ENCODE peak calls at places on chromosomes 4 and X, in six cellular contexts. M is SK-N-SH, T is A549, A is K562, B is GM12878, V is HepG2. Z is an unnamed sample.

GRCh38 chrX:10579753-10580060 is 40.7 kb downstream of the MID1 start:
- DNase-seq in M (no peak), T (no peak), A (no peak), B (no peak), V (no peak), Z (peak)

GRCh38 chr4:170089743-170090666 is at the start of gene AADAT:
- DNase-seq in M (peak), T (peak), A (peak), B (no peak), V (peak), Z (peak)

GRCh38 chrX:138858946-138859345 is 147.4 kb upstream of the FGF13 start:
- DNase-seq in M (no peak), T (no peak), A (no peak), B (no peak), V (no peak), Z (no peak)

GRCh38 chrX:39556056-39556455 is 541.7 kb downstream of the BCOR start:
- DNase-seq in M (no peak), T (peak), A (peak), B (no peak), V (no peak), Z (no peak)

GRCh38 chrX:37926700-37927099 is 79.3 kb upstream of the DYNLT3 start:
- DNase-seq in M (peak), T (peak), A (peak), B (peak), V (peak), Z (peak)

GRCh38 chr4:156778093-156778492 is 193.5 kb downstream of the PDGFC start:
- DNase-seq in M (no peak), T (no peak), A (no peak), B (no peak), V (no peak), Z (peak)

GRCh38 chr4:22170353-22170752 is 221.8 kb upstream of the KCNIP4 start:
- DNase-seq in M (no peak), T (no peak), A (no peak), B (no peak), V (no peak), Z (peak)

GRCh38 chrX:109600114-109600710 is 24.8 kb downstream of the KCNE5 start:
- DNase-seq in M (peak), T (no peak), A (no peak), B (no peak), V (no peak), Z (no peak)

GRCh38 chr4:142743071-142743825 is 102.9 kb downstream of the INPP4B start:
- DNase-seq in M (no peak), T (no peak), A (no peak), B (no peak), V (no peak), Z (peak)

GRCh38 chr4:60718874-60719273 is 481.3 kb upstream of the ADGRL3 start:
- DNase-seq in M (no peak), T (no peak), A (no peak), B (no peak), V (no peak), Z (no peak)

GRCh38 chr4:147879676-147880075 is 147.8 kb downstream of the ARHGAP10 start:
- DNase-seq in M (no peak), T (no peak), A (no peak), B (no peak), V (no peak), Z (no peak)

GRCh38 chr4:25029479-25030282 is 1.1 kb downstream of the LGI2 start:
- DNase-seq in M (peak), T (no peak), A (no peak), B (no peak), V (no peak), Z (no peak)

GRCh38 chrX:101682723-101683122 is 23.1 kb upstream of the ARMCX2 start:
- DNase-seq in M (no peak), T (no peak), A (no peak), B (no peak), V (no peak), Z (peak)

GRCh38 chr4:165905405-165906027 is 32.5 kb downstream of the TLL1 start:
- DNase-seq in M (no peak), T (peak), A (no peak), B (no peak), V (no peak), Z (no peak)

GRCh38 chr4:125368161-125368560 is 53.4 kb downstream of the FAT4 start:
- DNase-seq in M (peak), T (no peak), A (no peak), B (no peak), V (no peak), Z (peak)

GRCh38 chr4:176001171-176002006 is 64.3 kb upstream of the WDR17 start:
- DNase-seq in M (peak), T (peak), A (no peak), B (no peak), V (no peak), Z (peak)

GRCh38 chrX:30781711-30782444 is 107.2 kb downstream of the TAB3 start:
- DNase-seq in M (no peak), T (no peak), A (no peak), B (no peak), V (no peak), Z (no peak)

GRCh38 chrX:21711126-21711847 is 46.6 kb downstream of the SMPX start:
- DNase-seq in M (no peak), T (no peak), A (no peak), B (no peak), V (no peak), Z (no peak)
- TF ChIP-seq SMC3 in M (no peak), T (no peak), A (no peak), B (no peak), V (no peak), Z (no peak)

DNA sequence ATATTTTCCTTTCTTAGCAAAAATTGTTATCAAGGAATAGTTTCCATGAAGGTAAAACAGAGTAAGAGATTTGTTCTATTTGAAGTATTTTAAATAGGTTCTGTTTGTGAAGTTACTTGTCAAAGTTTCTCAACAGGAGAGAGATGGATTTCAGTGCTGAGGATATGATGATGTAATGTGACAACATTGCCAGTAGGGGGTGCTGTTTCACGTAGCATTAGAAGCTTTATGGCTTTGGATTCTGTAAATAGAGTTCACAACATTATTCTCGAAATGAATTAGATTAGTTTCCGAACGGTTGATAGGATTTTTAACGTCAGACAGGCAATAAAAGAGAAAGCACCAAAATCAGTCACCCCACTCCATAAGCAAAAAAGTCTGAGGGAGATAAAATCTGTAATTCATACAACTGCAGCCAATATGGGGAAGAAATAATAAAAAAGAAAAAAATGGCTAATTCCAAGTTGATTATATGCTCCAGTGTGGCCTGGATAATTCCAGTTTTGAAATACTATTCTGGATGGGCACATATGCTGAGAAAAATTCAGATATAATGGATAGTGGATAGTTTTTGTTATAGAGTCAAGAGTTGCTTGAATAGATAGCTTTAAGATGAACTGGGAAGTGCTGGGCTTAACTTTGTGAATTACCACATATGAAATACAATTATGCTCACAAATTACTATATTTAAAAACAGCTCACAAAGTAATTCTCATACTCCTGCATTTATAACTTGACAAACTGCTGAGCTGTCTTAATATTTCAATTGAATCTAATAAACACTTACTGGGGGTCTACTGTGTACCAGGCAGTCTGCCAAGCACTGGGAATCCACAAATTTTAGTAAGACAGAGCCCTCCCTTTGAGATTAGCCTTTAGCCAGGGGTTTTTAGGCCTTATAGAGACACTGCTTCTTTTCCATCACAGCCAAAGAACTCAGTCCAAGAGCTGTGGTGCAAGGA is 109.0 kb downstream of the GPAT3 start:
- DNase-seq in M (peak), T (peak), A (peak), B (peak), V (peak), Z (peak)
- TF ChIP-seq SMC3 in M (peak), T (peak), A (peak), B (peak), V (peak), Z (peak)

GRCh38 chr4:4851081-4851480 is 8.4 kb upstream of the MSX1 start:
- DNase-seq in M (no peak), T (no peak), A (no peak), B (no peak), V (no peak), Z (no peak)

GRCh38 chr4:4847011-4847410 is 12.5 kb upstream of the MSX1 start:
- DNase-seq in M (no peak), T (no peak), A (no peak), B (no peak), V (no peak), Z (no peak)

GRCh38 chr4:4849524-4850193 is 9.8 kb upstream of the MSX1 start:
- DNase-seq in M (no peak), T (no peak), A (no peak), B (no peak), V (no peak), Z (no peak)

GRCh38 chr4:4849106-4849505 is 10.4 kb upstream of the MSX1 start:
- DNase-seq in M (no peak), T (no peak), A (no peak), B (no peak), V (no peak), Z (no peak)

GRCh38 chr4:4848540-4848939 is 10.9 kb upstream of the MSX1 start:
- DNase-seq in M (no peak), T (no peak), A (no peak), B (no peak), V (no peak), Z (no peak)
- TF ChIP-seq SMC3 in M (no peak), T (no peak), A (no peak), B (no peak), V (no peak), Z (no peak)

GRCh38 chr4:110945600-110945999 is 322.7 kb upstream of the PITX2 start:
- DNase-seq in M (no peak), T (no peak), A (no peak), B (no peak), V (no peak), Z (no peak)

GRCh38 chr4:110949516-110949915 is 326.6 kb upstream of the PITX2 start:
- DNase-seq in M (no peak), T (no peak), A (no peak), B (no peak), V (no peak), Z (no peak)

GRCh38 chr4:110944501-110944900 is 321.6 kb upstream of the PITX2 start:
- DNase-seq in M (no peak), T (no peak), A (no peak), B (no peak), V (no peak), Z (peak)
- TF ChIP-seq SMC3 in M (no peak), T (no peak), A (no peak), B (no peak), V (no peak), Z (no peak)

GRCh38 chr4:1714303-1715001 is 2.3 kb upstream of the SLBP start:
- DNase-seq in M (no peak), T (no peak), A (no peak), B (no peak), V (no peak), Z (no peak)

GRCh38 chr4:1718095-1718850 is 2.9 kb downstream of the TMEM129 start:
- DNase-seq in M (peak), T (no peak), A (no peak), B (no peak), V (no peak), Z (no peak)

GRCh38 chr4:1716065-1716945 is 4.2 kb upstream of the SLBP start:
- DNase-seq in M (peak), T (no peak), A (no peak), B (no peak), V (no peak), Z (no peak)

GRCh38 chr4:1715002-1715761 is 3.1 kb upstream of the SLBP start:
- DNase-seq in M (no peak), T (no peak), A (no peak), B (no peak), V (no peak), Z (no peak)

DNA sequence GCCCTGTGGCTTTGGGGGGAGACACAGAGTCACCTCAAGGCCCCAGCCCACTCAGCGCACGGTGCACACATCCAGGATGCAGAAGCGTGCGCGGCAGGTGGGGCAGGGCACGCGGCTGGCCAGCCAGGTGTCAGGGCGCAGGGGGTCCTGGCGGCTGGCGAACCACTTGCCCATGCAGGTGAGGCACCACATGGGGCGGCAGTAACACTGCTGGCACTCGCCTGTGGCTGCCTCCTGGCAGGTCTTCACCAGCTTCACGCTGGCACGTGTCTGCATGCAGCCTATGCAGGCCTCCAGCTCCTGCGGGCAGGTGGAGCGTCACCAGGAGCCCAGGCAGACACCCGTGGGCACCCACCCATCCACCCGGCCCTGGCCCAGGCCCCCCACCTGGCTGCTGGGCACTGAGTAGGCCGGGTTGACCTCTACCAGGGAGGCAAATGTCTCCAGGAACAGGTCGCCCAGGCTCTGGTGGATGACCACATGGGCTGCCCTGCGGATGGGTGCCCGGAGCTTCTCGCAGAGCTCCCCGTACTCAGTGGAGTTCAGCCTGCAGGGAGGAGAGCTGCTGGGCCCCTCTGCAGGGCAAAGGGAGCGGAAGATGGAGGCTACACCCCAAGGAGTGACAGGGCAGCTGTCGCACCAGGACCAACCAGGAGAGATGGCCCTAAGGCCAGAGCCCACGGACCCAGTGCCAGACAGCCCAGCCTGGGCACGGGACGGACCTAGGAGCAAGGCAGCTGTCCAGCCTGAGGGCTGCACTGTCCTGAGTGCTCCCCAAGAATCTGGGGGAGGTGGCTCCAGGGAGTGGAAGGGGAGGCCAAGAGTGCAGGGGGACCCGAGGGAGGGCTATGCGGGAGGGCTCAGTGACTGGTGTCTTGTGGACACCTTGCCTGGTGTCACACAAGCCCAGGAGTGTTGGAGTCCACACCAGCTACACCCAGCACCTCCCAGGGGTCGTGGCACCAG is 3.7 kb downstream of the TMEM129 start:
- DNase-seq in M (peak), T (no peak), A (no peak), B (no peak), V (no peak), Z (no peak)
- TF ChIP-seq SMC3 in M (no peak), T (no peak), A (no peak), B (no peak), V (no peak), Z (no peak)

GRCh38 chrX:100673397-100673953 is 29.5 kb downstream of the SRPX2 start:
- DNase-seq in M (no peak), T (no peak), A (no peak), B (no peak), V (no peak), Z (peak)
- TF ChIP-seq SMC3 in M (no peak), T (no peak), A (no peak), B (no peak), V (no peak), Z (no peak)

GRCh38 chr4:41204400-41204978 is 9.9 kb downstream of the APBB2 start:
- DNase-seq in M (no peak), T (no peak), A (no peak), B (no peak), V (peak), Z (peak)
- TF ChIP-seq SMC3 in M (no peak), T (no peak), A (no peak), B (no peak), V (no peak), Z (no peak)